ENCODE peak calls at places on chromosome 13, in ten cellular contexts. Z, B, G, M, S, R, D, W, Q and N are unnamed samples.

GRCh38 chr13:75079226-75079625 is 402.7 kb downstream of the TBC1D4 start:
- DNase-seq in Z (no peak), B (no peak), G (no peak), M (peak; percentile 41), S (no peak), R (no peak), D (peak; percentile 38), W (no peak), Q (no peak), N (no peak)

GRCh38 chr13:110448230-110448629 is 113.3 kb downstream of the RAB20 start:
- DNase-seq in Z (peak; percentile 61), B (no peak), G (no peak), M (peak; percentile 77), S (no peak), R (peak; percentile 41), D (peak; percentile 93), W (no peak), Q (no peak), N (no peak)

GRCh38 chr13:27211771-27212364 is 39.5 kb upstream of the RPL21 start:
- DNase-seq in Z (no peak), B (no peak), G (no peak), M (peak; percentile 70), S (no peak), R (no peak), D (no peak), W (no peak), Q (no peak), N (no peak)

GRCh38 chr13:78753457-78753856 is 94.5 kb upstream of the OBI1 start:
- DNase-seq in Z (no peak), B (no peak), G (no peak), M (no peak), S (no peak), R (no peak), D (peak; percentile 49), W (no peak), Q (no peak), N (no peak)

GRCh38 chr13:62432906-62433305 is 1017.3 kb upstream of the PCDH20 start:
- DNase-seq in Z (no peak), B (no peak), G (no peak), M (no peak), S (no peak), R (no peak), D (no peak), W (no peak), Q (no peak), N (no peak)

GRCh38 chr13:36992362-36992761 is 6.8 kb downstream of the ALG5 start:
- DNase-seq in Z (no peak), B (no peak), G (no peak), M (peak; percentile 12), S (no peak), R (no peak), D (no peak), W (no peak), Q (no peak), N (no peak)

GRCh38 chr13:66068683-66069082 is 1161.5 kb downstream of the PCDH9 start:
- DNase-seq in Z (no peak), B (no peak), G (no peak), M (no peak), S (no peak), R (no peak), D (no peak), W (no peak), Q (no peak), N (no peak)

GRCh38 chr13:46339035-46339666 is 47.9 kb downstream of the RUBCNL start:
- DNase-seq in Z (no peak), B (no peak), G (peak; percentile 62), M (peak; percentile 91), S (no peak), R (no peak), D (peak; percentile 90), W (no peak), Q (no peak), N (no peak)

GRCh38 chr13:34349091-34349722 is 531.3 kb downstream of the RFC3 start:
- DNase-seq in Z (no peak), B (peak; percentile 35), G (peak; percentile 77), M (peak; percentile 98), S (no peak), R (peak; percentile 69), D (peak; percentile 66), W (no peak), Q (peak; percentile 69), N (no peak)

GRCh38 chr13:19818223-19818842 is 35.6 kb upstream of the PSPC1 start:
- DNase-seq in Z (no peak), B (peak; percentile 42), G (no peak), M (peak; percentile 50), S (peak; percentile 94), R (peak; percentile 65), D (peak; percentile 69), W (peak; percentile 57), Q (no peak), N (peak; percentile 44)

GRCh38 chr13:107680115-107680514 is 535.2 kb downstream of the LIG4 start:
- DNase-seq in Z (no peak), B (no peak), G (no peak), M (peak; percentile 51), S (no peak), R (no peak), D (no peak), W (peak; percentile 27), Q (no peak), N (peak; percentile 19)

GRCh38 chr13:21033866-21034601 is 27.4 kb downstream of the LATS2 start:
- DNase-seq in Z (peak; percentile 70), B (no peak), G (no peak), M (no peak), S (no peak), R (no peak), D (peak; percentile 42), W (no peak), Q (no peak), N (no peak)

GRCh38 chr13:101523732-101524131 is 71.3 kb downstream of the ITGBL1 start:
- DNase-seq in Z (peak; percentile 85), B (no peak), G (peak; percentile 37), M (peak; percentile 72), S (no peak), R (peak; percentile 82), D (peak; percentile 42), W (no peak), Q (no peak), N (peak; percentile 65)

GRCh38 chr13:75170321-75170720 is 311.6 kb downstream of the TBC1D4 start:
- DNase-seq in Z (no peak), B (no peak), G (no peak), M (no peak), S (no peak), R (no peak), D (no peak), W (no peak), Q (no peak), N (peak; percentile 9)

GRCh38 chr13:91356919-91357612 is 9.6 kb downstream of the MIR17HG start:
- DNase-seq in Z (no peak), B (no peak), G (no peak), M (no peak), S (no peak), R (no peak), D (no peak), W (no peak), Q (no peak), N (no peak)

GRCh38 chr13:38897521-38897920 is 93.1 kb downstream of the STOML3 start:
- DNase-seq in Z (no peak), B (no peak), G (no peak), M (no peak), S (no peak), R (no peak), D (peak; percentile 6), W (no peak), Q (no peak), N (no peak)

GRCh38 chr13:91112878-91113277 is 234.6 kb upstream of the MIR17HG start:
- DNase-seq in Z (no peak), B (no peak), G (no peak), M (no peak), S (no peak), R (no peak), D (no peak), W (no peak), Q (no peak), N (no peak)

GRCh38 chr13:100213576-100213975 is 124.7 kb downstream of the PCCA start:
- DNase-seq in Z (no peak), B (no peak), G (no peak), M (peak; percentile 75), S (no peak), R (no peak), D (no peak), W (no peak), Q (no peak), N (no peak)

GRCh38 chr13:33764716-33765115 is 53.2 kb upstream of the RFC3 start:
- DNase-seq in Z (no peak), B (no peak), G (no peak), M (no peak), S (no peak), R (no peak), D (no peak), W (no peak), Q (no peak), N (no peak)

GRCh38 chr13:23375007-23375971 is 58.2 kb downstream of the SACS start:
- DNase-seq in Z (peak; percentile 98), B (peak; percentile 96), G (peak; percentile 97), M (peak; percentile 97), S (peak; percentile 98), R (peak; percentile 98), D (peak; percentile 98), W (peak; percentile 99), Q (peak; percentile 97), N (peak; percentile 95)
- TF ChIP-seq CTCF in Z (peak; percentile 43), B (no peak), G (no peak), M (no peak), S (peak; percentile 23), R (peak; percentile 2), D (no peak), W (peak; percentile 23), Q (peak; percentile 38), N (no peak)

DNA sequence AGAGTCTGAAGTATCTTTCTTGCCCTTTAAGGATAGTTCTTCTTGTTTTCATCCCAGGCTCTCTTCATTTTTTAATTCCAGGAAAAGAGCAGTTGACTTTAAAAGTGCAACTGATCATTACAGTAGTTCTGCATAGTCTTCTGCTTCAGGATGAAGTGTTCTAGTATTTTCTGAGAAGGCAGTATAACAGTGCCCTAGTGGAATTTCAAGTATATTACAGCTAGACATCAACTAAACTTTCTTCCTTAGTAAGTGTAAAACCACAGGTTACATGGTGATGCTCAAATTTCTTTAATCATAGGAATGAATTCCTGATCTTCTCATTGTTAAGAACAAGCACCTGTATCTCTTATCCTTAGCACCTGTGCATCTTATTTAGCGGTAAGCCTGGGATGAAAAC is 10.9 kb downstream of the NUFIP1 start:
- DNase-seq in Z (no peak), B (no peak), G (no peak), M (no peak), S (no peak), R (no peak), D (no peak), W (no peak), Q (no peak), N (no peak)
- TF ChIP-seq CTCF in Z (no peak), B (no peak), G (no peak), M (no peak), S (peak; percentile 36), R (no peak), D (peak; percentile 22), W (peak; percentile 35), Q (no peak), N (peak; percentile 20)

GRCh38 chr13:69306766-69307165 is 800.9 kb upstream of the ATXN8OS start:
- DNase-seq in Z (no peak), B (no peak), G (no peak), M (no peak), S (no peak), R (no peak), D (no peak), W (no peak), Q (no peak), N (no peak)
- TF ChIP-seq CTCF in Z (no peak), B (no peak), G (no peak), M (no peak), S (peak; percentile 32), R (no peak), D (no peak), W (no peak), Q (no peak), N (no peak)

GRCh38 chr13:43303040-43303729 is 279.8 kb downstream of the DNAJC15 start:
- DNase-seq in Z (no peak), B (peak; percentile 22), G (peak; percentile 72), M (peak; percentile 74), S (peak; percentile 73), R (peak; percentile 70), D (peak; percentile 86), W (peak; percentile 79), Q (no peak), N (peak; percentile 84)
- TF ChIP-seq CTCF in Z (peak; percentile 53), B (no peak), G (peak; percentile 49), M (peak; percentile 71), S (peak; percentile 77), R (peak; percentile 56), D (peak; percentile 66), W (peak; percentile 64), Q (peak; percentile 29), N (peak; percentile 69)